ENCODE peak calls at places on chromosomes 3 and 15, in five cellular contexts. F, C, T, E and L are unnamed samples.

GRCh38 chr3:32815812-32816438 is 1.9 kb upstream of the TRIM71 start:
- DNase-seq in F (peak), T (no peak), C (no peak), E (no peak), L (peak)

GRCh38 chr3:8963137-8963853 is at the start of gene RAD18:
- DNase-seq in E (peak), T (peak), F (peak), C (peak), L (peak)

GRCh38 chr15:63056843-63057242 is 14.3 kb downstream of the TPM1 start:
- DNase-seq in F (no peak), T (no peak), E (peak), C (no peak), L (no peak)

GRCh38 chr3:141402476-141403171 is 34.3 kb downstream of the ZBTB38 start:
- DNase-seq in F (peak), C (peak), T (peak), E (peak), L (peak)

GRCh38 chr3:65955792-65956477 is 82.8 kb downstream of the MAGI1 start:
- DNase-seq in T (no peak), E (no peak), F (no peak), C (no peak), L (no peak)

GRCh38 chr3:165883126-165883525 is 45.9 kb upstream of the BCHE start:
- DNase-seq in F (no peak), E (no peak), T (no peak), C (no peak), L (no peak)

GRCh38 chr3:32488609-32489008 is 14.0 kb downstream of the CMTM6 start:
- DNase-seq in E (no peak), T (no peak), C (no peak), F (no peak), L (no peak)

GRCh38 chr3:194046995-194047681 is 88.8 kb upstream of the HES1 start:
- DNase-seq in F (no peak), E (no peak), T (no peak), C (peak), L (no peak)

GRCh38 chr3:149003653-149004305 is 12.4 kb downstream of the GYG1 start:
- DNase-seq in E (no peak), T (no peak), F (no peak), C (no peak), L (no peak)

GRCh38 chr3:150739200-150739863 is 23.6 kb downstream of the SIAH2 start:
- DNase-seq in E (no peak), C (no peak), T (no peak), F (no peak), L (no peak)

GRCh38 chr15:101137312-101137940 is 114.4 kb downstream of the CHSY1 start:
- DNase-seq in E (no peak), C (no peak), F (no peak), T (no peak), L (no peak)

GRCh38 chr15:36407647-36408046 is 171.8 kb upstream of the CDIN1 start:
- DNase-seq in T (no peak), F (no peak), E (no peak), C (no peak), L (peak)

GRCh38 chr3:29284578-29284977 is 3.7 kb downstream of the RBMS3 start:
- DNase-seq in C (no peak), E (no peak), T (no peak), F (no peak), L (no peak)

GRCh38 chr3:48679416-48680380 is 6.0 kb downstream of the NCKIPSD start:
- DNase-seq in F (no peak), T (no peak), E (no peak), C (no peak), L (no peak)

GRCh38 chr15:83284563-83285283 is at the start of gene BNC1:
- DNase-seq in C (no peak), F (peak), T (no peak), E (no peak), L (no peak)

GRCh38 chr15:89179966-89180875 is 41.2 kb downstream of the RLBP1 start:
- DNase-seq in E (no peak), T (no peak), F (no peak), C (no peak), L (no peak)